ENCODE peak calls at places on chromosomes 12 and 14, in four cellular contexts. One of them, this sample, is unnamed.

GRCh38 chr12:113366827-113367226 is 8.4 kb downstream of the PLBD2 start:
- DNase-seq in SK-N-SH: no peak
- DNase-seq in GM12878: no peak
- DNase-seq in K562: no peak
- DNase-seq in this sample: no peak

GRCh38 chr12:1329784-1330474 is 264.5 kb downstream of the FBXL14 start:
- DNase-seq in SK-N-SH: no peak
- DNase-seq in GM12878: no peak
- DNase-seq in K562: no peak
- DNase-seq in this sample: no peak

GRCh38 chr12:2876431-2877046 is 435 bp downstream of the FOXM1 start:
- DNase-seq in SK-N-SH: no peak
- DNase-seq in GM12878: no peak
- DNase-seq in K562: peak
- DNase-seq in this sample: no peak

GRCh38 chr12:28611501-28611900 is 421.2 kb downstream of the CCDC91 start:
- DNase-seq in SK-N-SH: no peak
- DNase-seq in GM12878: no peak
- DNase-seq in K562: no peak
- DNase-seq in this sample: no peak

GRCh38 chr12:132476038-132476414 is 13.9 kb upstream of the FBRSL1 start:
- DNase-seq in SK-N-SH: no peak
- DNase-seq in GM12878: no peak
- DNase-seq in K562: no peak
- DNase-seq in this sample: no peak

GRCh38 chr14:30214456-30215090 is 286.9 kb upstream of the PRKD1 start:
- DNase-seq in SK-N-SH: peak
- DNase-seq in GM12878: peak
- DNase-seq in K562: peak
- DNase-seq in this sample: no peak

GRCh38 chr12:132326646-132327045 is 2.7 kb downstream of the GALNT9 start:
- DNase-seq in SK-N-SH: no peak
- DNase-seq in GM12878: no peak
- DNase-seq in K562: no peak
- DNase-seq in this sample: no peak

GRCh38 chr12:19150273-19150895 is 20.9 kb downstream of the PLEKHA5 start:
- DNase-seq in SK-N-SH: no peak
- DNase-seq in GM12878: no peak
- DNase-seq in K562: no peak
- DNase-seq in this sample: no peak

GRCh38 chr12:56300644-56301464 is 724 bp upstream of the CS start:
- DNase-seq in SK-N-SH: no peak
- DNase-seq in GM12878: no peak
- DNase-seq in K562: peak
- DNase-seq in this sample: no peak

GRCh38 chr12:6532051-6532926 is 2.0 kb upstream of the GAPDH start:
- DNase-seq in SK-N-SH: peak
- DNase-seq in GM12878: no peak
- DNase-seq in K562: peak
- DNase-seq in this sample: peak

DNA sequence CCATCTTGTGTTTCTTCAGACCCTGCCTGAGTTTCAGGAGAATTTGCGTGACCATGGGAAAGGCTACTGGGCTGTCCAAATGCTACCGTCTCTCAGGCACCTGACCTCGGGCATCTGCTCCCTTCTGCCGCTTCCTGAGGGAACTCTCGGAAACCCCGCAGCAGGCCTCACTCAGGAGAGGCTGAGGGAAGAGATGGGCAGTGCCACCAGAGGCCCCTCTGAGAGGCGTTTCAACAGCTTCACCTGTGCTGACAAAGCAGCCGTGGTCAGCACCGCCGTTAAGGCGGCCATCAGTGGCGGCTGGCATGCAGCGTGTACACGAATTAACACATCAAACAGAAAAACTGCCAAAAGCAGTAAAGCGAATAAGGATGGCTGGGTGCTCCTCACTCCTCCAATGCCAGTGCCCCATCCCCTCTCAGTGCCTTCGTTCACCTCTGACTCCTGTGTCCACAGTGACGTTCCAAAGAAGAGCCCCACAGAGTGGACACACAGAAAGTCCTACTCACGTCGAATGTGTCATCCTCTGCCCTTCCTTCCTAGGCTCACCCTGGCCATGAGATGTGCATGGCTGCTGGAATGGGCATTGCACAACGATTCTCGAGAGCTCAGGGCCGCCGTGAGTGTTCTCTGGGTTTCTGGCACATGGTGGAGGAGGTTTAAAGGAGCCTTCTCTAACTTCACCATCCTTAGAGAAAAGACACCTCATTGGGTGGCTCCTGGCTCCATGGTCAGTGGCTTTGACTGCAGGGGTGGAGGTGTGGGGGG is 13.0 kb upstream of the CEP170B start:
- DNase-seq in SK-N-SH: peak
- DNase-seq in GM12878: no peak
- DNase-seq in K562: no peak
- DNase-seq in this sample: no peak
- TF ChIP-seq USF1 in SK-N-SH: no peak
- TF ChIP-seq USF1 in GM12878: no peak
- TF ChIP-seq USF1 in K562: no peak
- TF ChIP-seq USF1 in this sample: no peak

DNA sequence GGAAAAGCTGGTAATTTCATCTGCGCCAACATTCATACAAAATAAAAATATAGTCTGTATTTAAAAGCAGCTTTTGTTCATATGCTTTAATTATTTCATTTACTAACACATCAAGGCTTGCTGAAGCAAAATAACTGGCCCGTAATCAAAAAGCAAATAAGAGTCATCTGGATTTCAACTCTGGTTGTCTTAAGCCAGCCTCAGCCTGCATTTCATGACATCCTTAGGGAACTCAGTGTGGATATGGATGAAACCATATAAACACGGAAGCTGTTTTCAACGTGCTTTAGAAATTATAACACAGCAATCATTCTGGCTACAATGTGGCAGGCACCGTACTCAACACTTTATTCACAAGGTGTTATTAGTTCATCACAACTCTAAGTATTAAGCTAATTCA is 852 bp downstream of the COX16 start:
- DNase-seq in SK-N-SH: peak
- DNase-seq in GM12878: no peak
- DNase-seq in K562: no peak
- DNase-seq in this sample: no peak
- TF ChIP-seq USF1 in SK-N-SH: no peak
- TF ChIP-seq USF1 in GM12878: no peak
- TF ChIP-seq USF1 in K562: no peak
- TF ChIP-seq USF1 in this sample: no peak

GRCh38 chr14:99579903-99580570 is 24.0 kb downstream of the CCDC85C start:
- DNase-seq in SK-N-SH: peak
- DNase-seq in GM12878: no peak
- DNase-seq in K562: peak
- DNase-seq in this sample: peak

GRCh38 chr14:99581371-99581770 is 22.6 kb downstream of the CCDC85C start:
- DNase-seq in SK-N-SH: no peak
- DNase-seq in GM12878: no peak
- DNase-seq in K562: no peak
- DNase-seq in this sample: no peak

GRCh38 chr14:99576761-99577705 is 27.0 kb downstream of the CCDC85C start:
- DNase-seq in SK-N-SH: no peak
- DNase-seq in GM12878: no peak
- DNase-seq in K562: no peak
- DNase-seq in this sample: no peak

GRCh38 chr14:99578541-99579044 is 25.4 kb downstream of the CCDC85C start:
- DNase-seq in SK-N-SH: no peak
- DNase-seq in GM12878: no peak
- DNase-seq in K562: no peak
- DNase-seq in this sample: no peak

DNA sequence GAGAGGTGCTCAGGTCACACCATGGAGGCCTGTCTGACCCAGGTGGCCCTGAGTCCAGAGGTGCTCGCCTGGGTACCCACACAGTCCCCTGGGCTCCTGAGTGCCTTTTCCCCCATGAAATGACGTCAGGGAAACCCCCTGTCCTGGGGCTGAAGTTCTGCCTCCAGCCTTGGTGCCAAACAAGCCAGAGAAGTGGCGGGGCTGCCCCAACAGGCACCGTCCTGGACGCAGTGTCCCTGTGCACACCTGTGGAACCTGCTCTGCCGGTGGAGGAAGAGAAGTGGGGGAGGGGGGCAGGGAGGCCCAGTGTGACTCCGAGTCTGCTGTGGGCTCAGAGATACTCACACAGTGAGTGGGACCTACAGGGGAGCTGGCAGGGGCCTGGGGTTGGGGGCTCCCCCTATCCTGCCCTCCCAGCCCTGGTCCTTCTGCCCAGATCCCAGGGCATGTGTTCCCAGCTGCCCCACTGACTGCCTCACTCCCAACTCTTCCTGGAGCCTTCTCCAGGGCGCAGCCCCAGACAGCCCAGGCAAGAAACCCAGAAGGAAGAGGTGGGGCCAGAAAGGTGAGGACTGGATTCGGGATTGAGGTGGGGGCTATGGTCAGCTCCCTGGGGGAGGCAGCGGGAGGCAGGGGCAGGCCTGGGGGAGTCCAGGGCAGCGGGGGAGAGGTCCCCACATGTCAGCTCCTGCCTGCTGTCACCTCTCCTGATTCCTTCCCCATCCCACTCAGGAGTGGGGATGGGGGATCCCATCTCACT is 24.8 kb downstream of the CCDC85C start:
- DNase-seq in SK-N-SH: no peak
- DNase-seq in GM12878: no peak
- DNase-seq in K562: no peak
- DNase-seq in this sample: no peak
- TF ChIP-seq USF1 in SK-N-SH: no peak
- TF ChIP-seq USF1 in GM12878: no peak
- TF ChIP-seq USF1 in K562: no peak
- TF ChIP-seq USF1 in this sample: no peak

GRCh38 chr12:104865080-104865479 is 93.0 kb downstream of the SLC41A2 start:
- DNase-seq in SK-N-SH: no peak
- DNase-seq in GM12878: peak
- DNase-seq in K562: no peak
- DNase-seq in this sample: no peak
- TF ChIP-seq USF1 in SK-N-SH: no peak
- TF ChIP-seq USF1 in GM12878: no peak
- TF ChIP-seq USF1 in K562: no peak
- TF ChIP-seq USF1 in this sample: no peak

DNA sequence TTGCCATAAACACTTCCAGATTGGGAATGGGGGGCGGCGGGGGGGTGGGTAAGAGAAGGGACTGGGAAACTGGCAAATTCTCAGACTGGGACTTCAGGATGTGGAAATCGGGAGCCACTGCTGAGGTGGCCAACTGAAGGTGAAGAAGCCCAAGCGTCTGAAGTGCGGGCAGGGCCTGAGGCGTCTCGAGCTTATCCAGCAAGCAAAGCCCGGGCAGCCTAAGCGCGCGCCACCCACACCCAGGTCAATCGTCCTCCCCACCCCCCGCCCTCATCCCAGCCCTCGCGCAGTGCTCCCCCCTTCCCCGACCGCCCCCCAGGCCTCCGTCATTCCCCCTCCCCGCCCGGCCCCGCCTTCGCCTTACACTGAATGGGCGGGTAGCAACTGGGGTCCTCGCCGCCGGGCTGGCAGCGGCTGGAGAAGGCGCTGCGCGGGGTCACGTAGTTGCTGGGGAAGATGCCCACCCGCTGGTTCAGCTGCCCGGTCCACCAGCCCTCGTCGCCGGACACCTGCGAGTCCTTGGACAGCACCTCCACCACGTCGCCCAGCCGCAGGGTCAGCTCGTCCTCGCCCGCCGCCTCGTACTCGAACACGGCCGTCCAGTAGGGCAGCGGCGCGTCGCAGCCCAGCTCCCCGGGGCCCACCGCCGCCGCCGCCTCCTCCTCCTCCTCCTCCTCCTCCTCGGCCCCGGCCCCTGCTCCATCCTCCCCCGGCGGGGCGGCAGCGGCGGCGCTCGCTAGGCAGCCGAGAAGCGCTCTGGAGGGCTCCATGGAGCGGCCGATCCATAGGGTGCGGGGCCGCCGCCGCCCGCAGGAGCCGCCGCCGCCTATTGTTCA is 693 bp downstream of the MAP3K9 start:
- DNase-seq in SK-N-SH: peak
- DNase-seq in GM12878: no peak
- DNase-seq in K562: no peak
- DNase-seq in this sample: peak
- TF ChIP-seq USF1 in SK-N-SH: no peak
- TF ChIP-seq USF1 in GM12878: no peak
- TF ChIP-seq USF1 in K562: no peak
- TF ChIP-seq USF1 in this sample: no peak

DNA sequence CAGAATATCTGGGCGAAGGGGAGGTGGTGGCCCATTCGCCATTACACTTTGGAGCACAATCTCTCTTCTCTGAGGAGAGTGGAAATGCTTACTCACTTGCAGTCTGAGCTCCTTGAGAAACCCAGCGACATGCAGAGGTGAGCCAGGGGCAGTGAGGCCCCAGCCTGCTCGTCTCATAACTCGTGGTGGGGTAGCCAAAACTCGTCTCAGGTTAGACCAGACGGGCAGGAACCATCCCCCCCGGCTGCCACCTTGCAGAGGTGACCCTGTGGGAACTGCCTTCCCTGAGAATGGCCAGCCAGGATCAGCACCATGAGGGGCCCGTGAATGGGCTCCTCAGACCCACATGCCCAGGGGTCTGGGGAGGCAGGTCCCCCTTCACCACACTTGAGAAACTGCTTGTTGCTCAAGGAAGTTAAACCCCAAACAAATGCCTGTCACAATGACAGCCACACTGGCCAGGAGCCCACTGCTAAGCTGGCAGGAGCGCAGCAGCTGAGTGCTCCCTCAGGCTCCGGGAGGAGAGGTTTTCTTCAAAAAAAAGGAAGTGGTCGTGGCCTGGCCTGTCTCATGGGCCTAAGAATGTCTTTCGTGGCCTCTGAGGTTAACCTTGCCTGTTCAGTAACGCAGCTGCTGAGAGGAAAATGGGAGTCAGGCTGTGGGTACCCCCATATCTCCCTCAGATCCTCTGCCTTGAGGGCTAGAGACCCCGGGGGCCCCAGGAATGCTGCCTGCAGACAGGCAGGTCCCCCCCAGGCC is 9.2 kb upstream of the ALDH2 start:
- DNase-seq in SK-N-SH: no peak
- DNase-seq in GM12878: no peak
- DNase-seq in K562: no peak
- DNase-seq in this sample: no peak
- TF ChIP-seq USF1 in SK-N-SH: no peak
- TF ChIP-seq USF1 in GM12878: no peak
- TF ChIP-seq USF1 in K562: no peak
- TF ChIP-seq USF1 in this sample: no peak

DNA sequence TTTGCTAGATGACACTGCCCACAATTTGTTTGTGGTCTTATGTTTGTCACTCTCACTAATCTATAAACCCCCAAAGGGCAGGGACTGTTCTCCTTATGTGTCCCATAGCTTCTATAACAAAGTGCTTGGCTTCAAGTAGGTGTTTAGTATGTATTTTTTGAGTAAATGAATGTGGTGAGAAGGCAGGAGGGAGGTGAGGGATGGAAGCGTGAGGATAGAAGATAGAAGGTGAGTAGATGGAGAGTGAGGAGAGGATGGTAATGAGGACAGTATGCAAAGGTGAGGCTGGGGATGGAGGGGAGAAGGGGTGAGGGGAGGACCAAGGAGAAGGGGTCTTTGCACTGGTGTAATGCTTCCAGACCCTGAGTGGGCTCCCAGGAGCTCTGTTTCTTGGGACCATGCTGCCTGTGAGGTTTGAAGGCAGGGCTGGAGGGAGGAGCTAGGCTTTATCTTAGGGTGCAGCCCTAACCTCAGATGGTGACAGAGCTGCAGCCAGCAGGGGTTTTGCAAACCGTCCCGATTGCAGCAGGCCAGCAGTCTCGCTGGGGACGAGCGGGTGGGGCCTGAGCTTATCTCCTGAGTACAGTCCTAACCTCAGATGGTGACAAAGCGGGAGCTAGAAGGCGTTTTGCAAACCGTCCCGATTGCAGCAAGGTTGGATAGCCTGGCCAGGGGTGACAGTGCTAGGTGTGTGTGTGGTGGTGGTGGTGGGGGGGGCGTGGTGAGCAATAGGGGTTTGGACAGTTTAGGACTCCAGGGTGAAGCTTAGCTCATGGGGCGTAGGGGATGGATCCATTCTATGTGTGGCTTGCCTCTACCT is 6.5 kb downstream of the CEBPE start:
- DNase-seq in SK-N-SH: no peak
- DNase-seq in GM12878: no peak
- DNase-seq in K562: peak
- DNase-seq in this sample: no peak
- TF ChIP-seq USF1 in SK-N-SH: no peak
- TF ChIP-seq USF1 in GM12878: no peak
- TF ChIP-seq USF1 in K562: no peak
- TF ChIP-seq USF1 in this sample: no peak